ENCODE peak calls at places on chromosomes 1 and 21, in nine cellular contexts. J is 8988T; X is AG08396; U is epithelial cell of proximal tubule; R is amniotic stem cell; I is mesothelial cell of epicardium; C is activated effector memory CD4-positive, alpha-beta T cell treated with anti-CD3 and anti-CD28 coated beads, Interleukin-2, amount 50 U/mL, for 16 hours; B is brain microvascular endothelial cell; Y is GM03348. W is an unnamed sample.

GRCh38 chr1:98289296-98289695 is 368.5 kb upstream of the DPYD start:
- DNase-seq in Y (no peak), I (no peak), C (no peak), X (no peak), R (no peak), B (no peak), U (no peak), J (no peak), W (no peak)

GRCh38 chr21:42229676-42230075 is 10.7 kb downstream of the ABCG1 start:
- DNase-seq in J (no peak), C (no peak), X (no peak), B (no peak), U (no peak), R (no peak), Y (no peak), I (no peak), W (no peak)

GRCh38 chr1:99327357-99327756 is 63.1 kb downstream of the PLPPR4 start:
- DNase-seq in C (no peak), I (no peak), Y (no peak), U (no peak), X (no peak), J (no peak), R (no peak), B (no peak), W (no peak)

GRCh38 chr1:10074059-10074854 is 41.5 kb downstream of the UBE4B start:
- DNase-seq in Y (peak; percentile 94), R (peak; percentile 88), B (peak; percentile 99), J (no peak), U (peak; percentile 77), I (no peak), X (peak; percentile 90), C (peak; percentile 83), W (peak; percentile 94)

GRCh38 chr21:25507522-25507921 is 99.8 kb downstream of the MRPL39 start:
- DNase-seq in B (no peak), C (no peak), X (no peak), Y (no peak), R (no peak), J (no peak), I (no peak), U (no peak), W (peak; percentile 28)

GRCh38 chr1:243266231-243266630 is 10.4 kb downstream of the SDCCAG8 start:
- DNase-seq in B (peak; percentile 80), U (no peak), Y (no peak), C (no peak), J (no peak), I (no peak), X (no peak), R (no peak), W (no peak)

GRCh38 chr1:113103048-113103447 is 30.1 kb downstream of the LRIG2 start:
- DNase-seq in J (no peak), R (no peak), C (no peak), B (no peak), I (no peak), Y (no peak), X (no peak), U (no peak), W (no peak)

GRCh38 chr1:52203935-52204625 is 62.2 kb downstream of the ZFYVE9 start:
- DNase-seq in J (no peak), Y (no peak), I (no peak), X (no peak), C (no peak), R (no peak), U (no peak), B (no peak), W (no peak)

GRCh38 chr21:45550552-45551210 is 8.4 kb upstream of the SLC19A1 start:
- DNase-seq in Y (no peak), R (no peak), B (no peak), J (no peak), X (no peak), I (peak; percentile 12), C (peak; percentile 70), U (no peak), W (no peak)

GRCh38 chr21:43352568-43353281 is 74.2 kb downstream of the SIK1 start:
- DNase-seq in Y (no peak), X (peak; percentile 50), B (no peak), I (no peak), C (no peak), R (no peak), U (no peak), J (no peak), W (peak; percentile 45)

GRCh38 chr1:102858695-102859094 is 249.6 kb downstream of the COL11A1 start:
- DNase-seq in J (no peak), C (no peak), R (no peak), I (no peak), U (no peak), X (no peak), B (no peak), Y (peak; percentile 52), W (no peak)

GRCh38 chr1:93749894-93750301 is 68.3 kb upstream of the BCAR3 start:
- DNase-seq in J (no peak), C (no peak), Y (no peak), I (no peak), X (no peak), R (no peak), U (no peak), B (no peak), W (peak; percentile 13)

GRCh38 chr21:25551548-25551947 is 55.7 kb downstream of the MRPL39 start:
- DNase-seq in U (no peak), Y (no peak), I (no peak), C (no peak), X (no peak), B (no peak), J (no peak), R (no peak), W (no peak)